ENCODE peak calls at places on chromosomes 2 and 18, in ten cellular contexts. One of them, this sample, is unnamed.

GRCh38 chr2:203830294-203831055 is 37.1 kb upstream of the CTLA4 start:
- DNase-seq in NCI-H774: no peak
- DNase-seq in A549: no peak
- DNase-seq in GM13977: no peak
- DNase-seq in caudate nucleus: no peak
- DNase-seq in NCI-H510A: no peak
- DNase-seq in ovary: no peak
- DNase-seq in EH: no peak
- DNase-seq in astrocyte of the spinal cord: no peak
- DNase-seq in cardiac fibroblast: no peak
- DNase-seq in this sample: no peak

GRCh38 chr2:238238766-238239551 is 879 bp downstream of the HES6 start:
- DNase-seq in NCI-H774: peak; percentile 65
- DNase-seq in A549: no peak
- DNase-seq in GM13977: no peak
- DNase-seq in caudate nucleus: no peak
- DNase-seq in NCI-H510A: peak; percentile 21
- DNase-seq in ovary: no peak
- DNase-seq in EH: no peak
- DNase-seq in astrocyte of the spinal cord: no peak
- DNase-seq in cardiac fibroblast: no peak
- DNase-seq in this sample: no peak

GRCh38 chr18:39770399-39770798 is 2184.6 kb upstream of the PIK3C3 start:
- DNase-seq in NCI-H774: no peak
- DNase-seq in A549: no peak
- DNase-seq in GM13977: no peak
- DNase-seq in caudate nucleus: no peak
- DNase-seq in NCI-H510A: no peak
- DNase-seq in ovary: no peak
- DNase-seq in EH: no peak
- DNase-seq in astrocyte of the spinal cord: no peak
- DNase-seq in cardiac fibroblast: no peak
- DNase-seq in this sample: no peak

GRCh38 chr2:67604360-67604759 is 207.2 kb downstream of the ETAA1 start:
- DNase-seq in NCI-H774: no peak
- DNase-seq in A549: no peak
- DNase-seq in GM13977: no peak
- DNase-seq in caudate nucleus: no peak
- DNase-seq in NCI-H510A: no peak
- DNase-seq in ovary: no peak
- DNase-seq in EH: peak; percentile 82
- DNase-seq in astrocyte of the spinal cord: no peak
- DNase-seq in cardiac fibroblast: peak; percentile 35
- DNase-seq in this sample: no peak

GRCh38 chr2:98605076-98605475 is 3.2 kb downstream of the COA5 start:
- DNase-seq in NCI-H774: no peak
- DNase-seq in A549: no peak
- DNase-seq in GM13977: no peak
- DNase-seq in caudate nucleus: no peak
- DNase-seq in NCI-H510A: no peak
- DNase-seq in ovary: no peak
- DNase-seq in EH: no peak
- DNase-seq in astrocyte of the spinal cord: no peak
- DNase-seq in cardiac fibroblast: no peak
- DNase-seq in this sample: no peak

GRCh38 chr18:22282311-22283235 is 113.2 kb downstream of the GATA6 start:
- DNase-seq in NCI-H774: peak; percentile 59
- DNase-seq in A549: peak; percentile 92
- DNase-seq in GM13977: no peak
- DNase-seq in caudate nucleus: no peak
- DNase-seq in NCI-H510A: no peak
- DNase-seq in ovary: no peak
- DNase-seq in EH: peak; percentile 71
- DNase-seq in astrocyte of the spinal cord: peak; percentile 96
- DNase-seq in cardiac fibroblast: peak; percentile 97
- DNase-seq in this sample: peak; percentile 40

GRCh38 chr2:192775011-192775410 is 580.3 kb upstream of the TMEFF2 start:
- DNase-seq in NCI-H774: no peak
- DNase-seq in A549: no peak
- DNase-seq in GM13977: no peak
- DNase-seq in caudate nucleus: no peak
- DNase-seq in NCI-H510A: no peak
- DNase-seq in ovary: no peak
- DNase-seq in EH: no peak
- DNase-seq in astrocyte of the spinal cord: no peak
- DNase-seq in cardiac fibroblast: no peak
- DNase-seq in this sample: no peak

GRCh38 chr2:177983183-177983788 is 89.3 kb downstream of the PDE11A start:
- DNase-seq in NCI-H774: peak; percentile 51
- DNase-seq in A549: peak; percentile 71
- DNase-seq in GM13977: peak; percentile 48
- DNase-seq in caudate nucleus: no peak
- DNase-seq in NCI-H510A: peak; percentile 68
- DNase-seq in ovary: no peak
- DNase-seq in EH: peak; percentile 76
- DNase-seq in astrocyte of the spinal cord: peak; percentile 66
- DNase-seq in cardiac fibroblast: peak; percentile 72
- DNase-seq in this sample: peak; percentile 43

GRCh38 chr2:48504647-48505327 is 25.2 kb upstream of the STON1 start:
- DNase-seq in NCI-H774: no peak
- DNase-seq in A549: peak; percentile 21
- DNase-seq in GM13977: no peak
- DNase-seq in caudate nucleus: no peak
- DNase-seq in NCI-H510A: no peak
- DNase-seq in ovary: no peak
- DNase-seq in EH: peak; percentile 82
- DNase-seq in astrocyte of the spinal cord: peak; percentile 53
- DNase-seq in cardiac fibroblast: peak; percentile 77
- DNase-seq in this sample: no peak

GRCh38 chr2:98559581-98559980 is 48.7 kb downstream of the COA5 start:
- DNase-seq in NCI-H774: no peak
- DNase-seq in A549: no peak
- DNase-seq in GM13977: no peak
- DNase-seq in caudate nucleus: no peak
- DNase-seq in NCI-H510A: no peak
- DNase-seq in ovary: no peak
- DNase-seq in EH: peak; percentile 31
- DNase-seq in astrocyte of the spinal cord: no peak
- DNase-seq in cardiac fibroblast: no peak
- DNase-seq in this sample: no peak